ENCODE peak calls at places on chromosomes 3 and 15, in four cellular contexts. V is CD4-positive, CD25-positive, alpha-beta regulatory T cell; S is uterus; K is upper lobe of right lung. A is an unnamed sample. For H3K4me1, the result is how much of the 10 kb centered on the place peaks cover.

GRCh38 chr15:64354683-64355558 is 1.1 kb downstream of the CSNK1G1 start:
- DNase-seq in K (no peak), S (no peak), V (no peak), A (peak)

GRCh38 chr3:115325539-115325938 is 178.5 kb upstream of the ZBTB20 start:
- DNase-seq in K (no peak), S (no peak), V (no peak), A (peak)

GRCh38 chr3:113231827-113232253 is 20.5 kb downstream of the BOC start:
- DNase-seq in S (no peak), V (no peak), K (no peak), A (no peak)

GRCh38 chr3:29754346-29754745 is 473.5 kb downstream of the RBMS3 start:
- DNase-seq in K (no peak), S (no peak), V (no peak), A (no peak)

GRCh38 chr3:9690451-9691450 is 12.9 kb upstream of the CPNE9 start:
- DNase-seq in V (no peak), S (no peak), K (no peak), A (no peak)

GRCh38 chr3:143881102-143881501 is 32.8 kb upstream of the SLC9A9 start:
- DNase-seq in K (no peak), S (no peak), V (no peak), A (no peak)

GRCh38 chr3:53065841-53066480 is 20.1 kb upstream of the SFMBT1 start:
- DNase-seq in K (no peak), V (no peak), S (no peak), A (no peak)

GRCh38 chr3:15097889-15098288 is 1.1 kb downstream of the RBSN start:
- DNase-seq in V (no peak), S (no peak), K (no peak), A (no peak)

GRCh38 chr15:91278956-91279355 is 178.9 kb downstream of the SV2B start:
- DNase-seq in S (no peak), K (no peak), V (no peak), A (no peak)

GRCh38 chr15:101409621-101410020 is 79.9 kb downstream of the PCSK6 start:
- DNase-seq in S (no peak), V (no peak), K (peak), A (no peak)

GRCh38 chr3:177102526-177102925 is 94.8 kb downstream of the TBL1XR1 start:
- DNase-seq in S (no peak), V (no peak), K (no peak), A (no peak)

GRCh38 chr15:69876030-69876429 is 221.7 kb downstream of the TLE3 start:
- DNase-seq in K (no peak), S (no peak), V (no peak), A (peak)

GRCh38 chr15:56056626-56057025 is 63.2 kb upstream of the NEDD4 start:
- DNase-seq in S (no peak), K (no peak), V (no peak), A (no peak)

GRCh38 chr3:112132975-112133448 is at the start of gene GCSAM:
- DNase-seq in S (no peak), V (peak), K (no peak), A (peak)

GRCh38 chr3:112133606-112134334 is 722 bp upstream of the GCSAM start:
- DNase-seq in S (no peak), V (no peak), K (no peak), A (no peak)

GRCh38 chr3:112136046-112136445 is 3.0 kb upstream of the GCSAM start:
- DNase-seq in S (no peak), K (no peak), V (no peak), A (no peak)

GRCh38 chr3:112132554-112132953 is 494 bp downstream of the GCSAM start:
- DNase-seq in V (no peak), K (no peak), S (no peak), A (no peak)

GRCh38 chr3:112134335-112135124 is 1.5 kb upstream of the GCSAM start:
- DNase-seq in V (no peak), S (no peak), K (no peak), A (peak)
- H3K4me1 ChIP-seq in V (under half), S (under half), K (under half), A (under half)

GRCh38 chr15:83284563-83285283 is at the start of gene BNC1:
- DNase-seq in K (no peak), S (no peak), V (no peak), A (no peak)
- H3K4me3 ChIP-seq in K (peak), S (no peak), V (no peak), A (no peak)

DNA sequence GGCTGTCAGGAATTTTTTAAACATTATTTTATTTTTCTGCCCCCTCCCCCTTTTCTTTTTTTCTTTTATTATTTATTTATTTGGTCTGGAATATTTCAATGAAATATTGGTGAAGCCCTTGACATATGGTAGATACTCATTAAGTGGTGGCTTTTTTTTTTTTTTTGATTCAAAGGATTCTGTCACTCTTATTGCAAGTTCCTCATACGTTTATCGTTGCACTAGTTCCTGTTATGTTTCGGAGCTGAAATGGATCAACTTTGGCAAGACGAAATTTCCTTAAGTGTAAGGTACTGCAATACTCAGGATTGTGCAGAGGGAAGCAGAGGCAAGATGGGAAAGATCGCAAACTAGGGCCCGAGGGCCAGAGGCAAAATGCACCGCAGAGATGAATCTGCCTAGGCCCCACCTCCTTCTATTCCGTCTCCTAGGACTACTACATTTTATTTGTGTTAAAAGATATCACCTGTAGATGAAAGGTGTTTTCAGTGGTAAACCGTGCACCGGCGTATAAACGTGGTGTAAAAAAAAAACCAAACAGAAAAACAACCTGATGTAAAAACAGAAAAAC is 402 bp downstream of the RNU6-1 start:
- DNase-seq in K (no peak), S (no peak), V (peak), A (peak)
- H3K4me1 ChIP-seq in K (under half), S (under half), V (under half), A (under half)

GRCh38 chr3:58640700-58641372 is 25.7 kb downstream of the FAM3D start:
- DNase-seq in V (peak), S (peak), K (peak), A (peak)
- H3K4me3 ChIP-seq in V (no peak), S (no peak), K (no peak), A (no peak)

DNA sequence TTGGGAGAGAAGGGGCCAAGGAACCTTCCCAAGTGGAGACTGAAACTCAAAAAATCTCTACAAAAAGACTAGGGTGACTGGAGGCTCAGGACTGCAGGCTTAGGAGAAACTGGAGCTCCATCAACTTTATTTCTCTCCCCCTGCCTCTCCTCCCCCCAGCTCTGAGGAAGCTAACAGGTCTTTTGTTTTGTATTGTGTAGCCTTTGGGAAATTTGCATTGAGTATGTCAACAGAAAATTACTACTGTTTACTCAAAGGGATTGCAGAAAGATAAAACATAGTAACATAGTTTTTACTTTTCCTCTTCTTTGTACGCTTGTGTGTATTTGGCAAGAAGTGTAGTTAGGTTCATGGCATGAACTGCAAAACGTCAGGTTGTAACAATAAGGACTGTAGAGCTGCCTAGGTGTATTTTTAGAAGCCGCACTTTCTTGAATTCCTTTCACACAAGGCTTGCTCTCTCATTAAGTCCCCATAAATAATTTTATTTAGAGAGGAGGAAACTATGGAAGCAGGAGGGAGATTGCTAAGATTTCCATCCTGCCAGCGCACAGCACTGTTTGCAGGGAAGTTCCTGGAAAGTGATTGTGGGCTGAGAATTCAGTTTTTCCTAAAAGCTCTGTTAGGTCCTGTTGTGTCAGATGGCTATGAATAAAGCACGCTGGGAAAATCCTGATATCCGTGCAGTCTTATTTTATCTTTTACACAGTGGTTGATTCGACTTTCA is 21.1 kb upstream of the SATB1 start:
- DNase-seq in S (no peak), V (no peak), K (no peak), A (no peak)
- H3K4me1 ChIP-seq in S (under half), V (under half), K (under half), A (under half)

DNA sequence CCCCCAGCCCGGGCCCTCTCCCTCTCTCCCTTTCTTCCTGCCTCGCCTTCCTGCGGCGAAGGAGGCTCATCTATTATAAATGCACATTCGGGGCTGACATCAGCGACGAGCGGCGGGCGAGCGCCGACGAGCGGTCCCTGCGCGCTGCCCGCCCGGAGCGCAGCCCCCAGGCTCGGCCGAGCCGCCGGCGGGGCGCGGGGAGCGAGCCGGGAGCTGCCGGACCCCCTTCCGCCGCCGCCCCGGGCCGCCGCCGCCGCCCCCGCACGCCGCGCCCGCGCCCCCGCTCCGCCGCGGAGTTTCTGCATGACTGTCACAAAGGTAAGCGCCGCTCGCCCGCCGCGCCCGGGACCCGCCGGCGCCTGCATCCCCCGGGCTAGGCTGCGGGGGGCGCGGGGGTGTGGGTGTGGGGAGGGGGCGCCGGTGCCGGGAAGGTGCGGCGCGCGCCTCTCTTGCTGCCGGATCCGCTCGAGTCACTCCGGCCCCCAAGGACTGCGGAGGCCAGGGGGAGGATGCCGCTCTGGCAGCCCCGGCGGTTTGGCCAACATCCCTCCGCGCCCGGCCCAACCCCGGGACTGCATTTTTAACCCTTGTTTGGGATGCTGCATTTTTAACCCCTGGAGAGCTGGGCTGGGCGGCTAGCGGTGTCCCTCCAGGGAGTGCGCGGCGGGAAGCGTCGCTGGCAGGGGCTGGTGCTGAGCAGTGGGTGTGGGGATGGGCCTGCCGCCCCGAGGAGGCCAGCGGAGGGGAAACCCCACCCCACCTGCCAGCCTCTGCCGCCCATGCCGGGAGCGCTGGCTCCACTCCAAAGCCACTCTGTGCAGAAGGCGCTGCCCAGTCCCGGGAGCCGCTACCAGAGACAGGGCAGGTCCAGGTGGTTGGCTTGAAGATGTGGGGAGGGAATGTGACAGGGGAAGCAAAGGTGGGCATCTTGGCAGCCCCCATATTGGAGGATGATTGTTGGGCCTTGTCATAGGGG is at the start of gene CORO2B:
- DNase-seq in K (peak), S (peak), V (no peak), A (no peak)
- H3K4me3 ChIP-seq in K (peak), S (peak), V (no peak), A (peak)

DNA sequence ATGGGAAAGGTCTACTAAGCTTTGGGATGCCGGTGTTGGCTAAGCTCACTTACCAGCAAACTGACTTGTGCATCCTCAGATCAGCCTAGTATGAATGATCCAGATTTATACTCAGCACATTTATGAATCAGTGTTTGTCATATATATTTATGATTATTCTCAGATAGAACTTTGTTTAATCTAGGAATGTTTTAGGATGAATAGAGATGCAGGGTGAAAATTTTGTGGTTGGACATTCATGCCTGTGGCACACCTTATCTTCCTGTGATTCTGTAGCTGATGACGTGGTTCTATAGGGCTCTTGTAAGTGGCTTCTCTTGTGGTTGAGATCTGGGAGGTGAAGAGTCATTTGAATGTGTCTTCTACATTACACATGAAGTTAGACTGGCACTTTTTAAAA is 11.4 kb downstream of the CDIN1 start:
- DNase-seq in S (no peak), V (no peak), K (no peak), A (no peak)
- H3K4me1 ChIP-seq in S (under half), V (under half), K (under half), A (under half)

DNA sequence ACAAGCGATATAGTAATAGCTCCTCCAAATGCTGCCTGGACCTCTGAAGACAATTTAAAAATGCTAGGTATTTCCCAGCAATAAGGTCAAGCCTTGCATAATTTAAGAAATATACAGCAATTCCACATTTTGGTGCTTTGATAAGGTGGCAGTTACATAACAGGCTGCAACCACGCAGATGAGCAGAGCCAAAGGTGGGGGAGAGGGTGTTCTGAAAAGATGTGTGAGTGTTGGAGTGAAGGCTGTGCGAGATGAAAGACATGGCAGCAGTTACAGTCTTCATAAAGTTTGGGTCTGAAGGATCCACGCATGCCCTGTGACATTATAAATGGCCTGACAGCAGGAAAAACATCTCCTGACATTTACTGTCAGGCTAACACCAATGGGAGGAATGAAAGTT is 26.1 kb downstream of the CTDSPL start:
- DNase-seq in S (no peak), K (no peak), V (no peak), A (no peak)
- H3K4me3 ChIP-seq in S (no peak), K (no peak), V (no peak), A (no peak)

DNA sequence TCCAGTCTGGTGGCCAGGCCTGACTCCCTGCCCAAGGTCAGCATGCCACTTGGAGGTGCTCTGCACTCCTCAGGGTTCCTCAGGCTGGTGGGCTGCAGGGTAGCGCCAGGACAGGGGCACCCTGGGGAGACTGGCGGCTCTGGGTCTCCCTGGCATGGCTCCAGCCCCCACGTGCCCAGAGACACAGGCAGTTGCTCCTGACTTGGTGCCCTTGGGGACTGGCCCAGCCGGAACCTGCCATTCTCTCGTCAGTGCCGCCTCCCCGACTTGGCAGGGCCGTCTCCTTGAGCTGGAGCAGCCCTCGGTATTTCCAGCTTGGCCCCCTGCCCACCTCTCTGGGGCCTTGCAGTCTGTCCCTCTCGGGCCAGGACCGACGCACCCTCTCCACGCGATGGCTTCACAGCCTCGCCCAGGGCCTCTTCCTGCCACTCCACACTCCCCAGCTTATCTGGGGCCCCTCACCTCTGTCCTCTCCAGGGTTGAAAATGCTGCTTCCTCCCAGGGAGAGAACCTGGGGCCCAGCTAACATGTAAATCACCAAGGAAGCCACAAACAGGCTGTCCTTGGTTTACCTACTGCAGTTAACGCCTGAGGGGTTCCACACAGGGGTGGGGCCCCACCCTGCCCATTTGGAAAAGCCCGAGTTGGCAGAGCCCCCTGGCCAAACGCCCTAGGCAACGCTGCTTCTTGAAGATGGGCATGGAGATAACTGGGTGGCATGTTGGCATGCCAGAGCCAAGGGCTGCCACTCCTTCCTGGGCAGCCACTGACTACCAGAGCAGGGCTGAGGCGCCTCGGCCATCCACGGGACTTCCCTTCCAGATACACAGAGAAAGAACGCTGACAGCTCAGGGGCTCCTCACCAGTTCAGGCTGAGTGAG is 61.4 kb downstream of the SMAD6 start:
- DNase-seq in K (peak), S (peak), V (no peak), A (peak)
- H3K4me1 ChIP-seq in K (half or more), S (under half), V (under half), A (under half)

A was measured in small intestine.